ENCODE peak calls at places on chromosome 11, in four cellular contexts. E is transverse colon, Z is endothelial cell, V is activated T-cell treated with anti-CD3 and anti-CD28 coated beads for 24 hours. F is an unnamed sample.

GRCh38 chr11:67345247-67345948 is 7.9 kb downstream of the POLD4 start:
- DNase-seq in E (peak), Z (no peak), V (no peak), F (no peak)

GRCh38 chr11:118998822-118999221 is 884 bp downstream of the CENATAC start:
- DNase-seq in E (no peak), Z (no peak), V (no peak), F (no peak)

GRCh38 chr11:80320765-80321164 is 879.9 kb upstream of the TENM4 start:
- DNase-seq in E (no peak), Z (no peak), V (no peak), F (no peak)

GRCh38 chr11:59776210-59777066 is 21.3 kb downstream of the STX3 start:
- DNase-seq in E (no peak), Z (no peak), V (no peak), F (no peak)

GRCh38 chr11:102332611-102332994 is 14.4 kb upstream of the BIRC2 start:
- DNase-seq in E (no peak), Z (no peak), V (no peak), F (no peak)

GRCh38 chr11:1949922-1950321 is 2.8 kb downstream of the MRPL23 start:
- DNase-seq in E (no peak), Z (no peak), V (no peak), F (no peak)

GRCh38 chr11:119044708-119045107 is 12.3 kb downstream of the HYOU1 start:
- DNase-seq in E (no peak), Z (no peak), V (no peak), F (no peak)

GRCh38 chr11:107482234-107482633 is 24.6 kb upstream of the CWF19L2 start:
- DNase-seq in E (no peak), Z (no peak), V (no peak), F (no peak)

GRCh38 chr11:83574516-83574915 is 288.3 kb upstream of the CCDC90B start:
- DNase-seq in E (no peak), Z (no peak), V (no peak), F (no peak)

GRCh38 chr11:69156673-69157155 is 979 bp downstream of the SMIM38 start:
- DNase-seq in E (no peak), Z (no peak), V (no peak), F (no peak)